ENCODE peak calls at places on chromosomes 2 and 18, in seven cellular contexts. X is K562, I is upper lobe of left lung, F is GM12878, O is HCT116, H is Panc1, K is HepG2. L is an unnamed sample.

GRCh38 chr2:63589148-63589972 is 597 bp downstream of the MDH1 start:
- ATAC-seq in H (peak; percentile 32), O (peak; percentile 37), X (peak; percentile 51), K (peak; percentile 47), I (peak; percentile 40), F (peak; percentile 12), L (peak; percentile 21)

GRCh38 chr2:231342111-231342711 is 53.3 kb upstream of the B3GNT7 start:
- ATAC-seq in O (no peak), F (no peak), I (peak; percentile 84), X (no peak), H (no peak), K (no peak), L (peak; percentile 62)

GRCh38 chr18:75752864-75753263 is 325.4 kb upstream of the SMIM21 start:
- ATAC-seq in F (no peak), X (no peak), K (no peak), H (no peak), O (no peak), I (no peak), L (no peak)

GRCh38 chr2:119746836-119747235 is 12.9 kb upstream of the PTPN4 start:
- ATAC-seq in X (no peak), F (no peak), K (no peak), O (peak; percentile 55), H (no peak), I (peak; percentile 50), L (peak; percentile 25)

GRCh38 chr2:45130758-45131157 is 121.5 kb upstream of the SIX2 start:
- ATAC-seq in F (no peak), O (no peak), K (no peak), X (no peak), I (peak; percentile 41), H (no peak), L (no peak)

GRCh38 chr2:150485114-150485870 is 2.2 kb downstream of the RND3 start:
- ATAC-seq in K (peak; percentile 86), O (peak; percentile 52), I (peak; percentile 43), H (peak; percentile 63), F (peak; percentile 64), X (no peak), L (peak; percentile 51)

GRCh38 chr2:174971868-174972781 is 33.1 kb downstream of the CHN1 start:
- ATAC-seq in F (no peak), K (no peak), O (peak; percentile 74), I (no peak), X (no peak), H (peak; percentile 83), L (no peak)

GRCh38 chr18:72910045-72910444 is 42.3 kb upstream of the NETO1 start:
- ATAC-seq in H (no peak), F (no peak), X (no peak), I (peak; percentile 64), O (no peak), K (no peak), L (no peak)

GRCh38 chr2:121334581-121335293 is 49.7 kb upstream of the TFCP2L1 start:
- ATAC-seq in F (peak; percentile 27), I (no peak), K (peak; percentile 88), O (no peak), H (peak; percentile 38), X (peak; percentile 7), L (no peak)

GRCh38 chr2:239291505-239292350 is 109.1 kb downstream of the HDAC4 start:
- ATAC-seq in H (no peak), K (no peak), O (no peak), I (no peak), F (no peak), X (no peak), L (no peak)

GRCh38 chr2:193520709-193521458 is 1326.2 kb upstream of the TMEFF2 start:
- ATAC-seq in O (no peak), F (peak; percentile 67), X (no peak), K (no peak), H (no peak), I (no peak), L (no peak)

GRCh38 chr2:42537493-42537892 is 30.9 kb upstream of the MTA3 start:
- ATAC-seq in O (no peak), I (no peak), K (no peak), H (no peak), F (no peak), X (no peak), L (no peak)

GRCh38 chr2:15154289-15154688 is 406.8 kb downstream of the NBAS start:
- ATAC-seq in O (no peak), X (no peak), K (peak; percentile 44), F (no peak), H (no peak), I (no peak), L (no peak)

GRCh38 chr2:170716851-170717598 is 1.9 kb downstream of the SP5 start:
- ATAC-seq in F (no peak), H (no peak), X (no peak), O (no peak), K (peak; percentile 28), I (peak; percentile 56), L (peak; percentile 55)

GRCh38 chr2:191691016-191691725 is 13.2 kb downstream of the NABP1 start:
- ATAC-seq in K (peak; percentile 76), I (peak; percentile 88), X (peak; percentile 73), F (peak; percentile 68), H (peak; percentile 76), O (peak; percentile 79), L (peak; percentile 63)

GRCh38 chr18:34608064-34608463 is 102.0 kb upstream of the DTNA start:
- ATAC-seq in F (no peak), K (no peak), I (no peak), X (no peak), O (no peak), H (no peak), L (no peak)

GRCh38 chr2:100940240-100940639 is 61.8 kb upstream of the RPL31 start:
- ATAC-seq in H (no peak), O (no peak), F (no peak), K (no peak), X (no peak), I (no peak), L (no peak)

GRCh38 chr2:142290931-142291330 is 160.1 kb upstream of the LRP1B start:
- ATAC-seq in K (no peak), O (no peak), I (no peak), X (no peak), H (no peak), F (no peak), L (no peak)

GRCh38 chr2:72975017-72975416 is 57.7 kb downstream of the EMX1 start:
- ATAC-seq in O (no peak), I (no peak), F (no peak), K (no peak), X (no peak), H (no peak), L (no peak)

GRCh38 chr18:12321331-12321730 is 13.3 kb downstream of the TUBB6 start:
- ATAC-seq in F (peak; percentile 96), X (peak; percentile 17), I (no peak), O (no peak), K (no peak), H (no peak), L (no peak)

GRCh38 chr2:217837001-217837491 is 165.7 kb downstream of the TNS1 start:
- ATAC-seq in K (peak; percentile 9), I (peak; percentile 75), F (no peak), O (peak; percentile 94), H (no peak), X (no peak), L (peak; percentile 78)

GRCh38 chr2:231670892-231671616 is 37.3 kb upstream of the PTMA start:
- ATAC-seq in O (no peak), X (peak; percentile 11), K (peak; percentile 22), H (no peak), F (peak; percentile 2), I (no peak), L (no peak)

DNA sequence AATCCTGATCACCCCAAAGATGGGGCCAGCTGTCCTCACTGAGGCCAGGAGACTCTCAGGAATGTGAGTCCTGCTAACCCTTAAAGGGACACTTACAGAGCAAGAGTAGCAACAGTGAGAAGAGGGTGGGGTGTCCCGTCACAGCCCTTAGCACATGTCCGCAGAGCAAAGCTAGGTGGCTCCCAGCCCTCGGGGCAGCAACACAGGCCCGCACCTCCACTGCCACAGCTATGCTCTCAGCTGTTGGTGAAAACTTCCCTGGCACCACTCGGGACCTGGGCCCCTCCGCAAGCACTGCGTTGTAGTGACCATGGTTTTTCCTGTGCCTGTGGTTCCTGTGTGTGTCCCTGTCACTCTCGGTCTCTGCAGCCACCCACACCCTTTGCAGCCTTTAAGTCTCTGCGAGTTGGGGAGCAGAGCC is 76.4 kb upstream of the UXS1 start:
- ATAC-seq in K (peak; percentile 12), O (peak; percentile 26), H (peak; percentile 37), F (no peak), X (peak; percentile 59), I (peak; percentile 38), L (no peak)
- H3K4me3 ChIP-seq in K (no peak overlapping the region), O (peak overlapping the region; percentile 47), H (peak overlapping the region; percentile 51), F (no peak overlapping the region), X (peak overlapping the region; percentile 21), I (peak overlapping the region; percentile 45), L (no peak overlapping the region)

DNA sequence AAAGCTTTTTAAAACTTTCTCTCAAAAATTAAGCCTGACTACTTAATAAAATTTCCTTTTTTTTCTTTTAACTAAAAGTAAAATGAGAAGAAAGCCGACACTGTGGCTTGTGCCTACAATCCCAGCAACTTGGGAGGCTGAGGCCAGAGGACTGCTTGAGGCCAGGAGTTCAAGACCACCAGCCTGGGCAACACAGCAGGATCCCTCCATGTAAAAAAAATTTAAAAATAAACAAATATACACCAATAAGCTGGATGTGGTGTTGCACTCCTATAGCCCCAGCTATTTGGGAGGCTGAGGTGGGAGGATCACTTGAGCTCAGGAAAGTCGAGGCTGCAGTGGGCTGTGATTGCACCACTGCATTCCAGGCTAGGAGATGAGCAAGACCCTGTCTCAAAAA is 37.4 kb downstream of the HNRNPLL start:
- ATAC-seq in X (no peak), F (no peak), O (no peak), H (no peak), I (no peak), K (no peak), L (no peak)
- TF ChIP-seq POLR2AphosphoS5 in X (no peak), F (no peak), O (no peak), H (no peak), I (no peak), K (no peak), L (no peak)

GRCh38 chr2:105836341-105836740 is 91.6 kb downstream of the NCK2 start:
- ATAC-seq in X (no peak), K (no peak), H (no peak), O (no peak), F (no peak), I (no peak), L (no peak)
- H3K9me3 ChIP-seq in X (peaks cover 3% of the 10 kb centered on the region), K (peaks cover 33% of the 10 kb centered on the region), H (peaks cover 16% of the 10 kb centered on the region), O (no peaks in the 10 kb centered on the region), F (peaks cover 23% of the 10 kb centered on the region), I (peaks cover 17% of the 10 kb centered on the region), L (no peaks in the 10 kb centered on the region)

DNA sequence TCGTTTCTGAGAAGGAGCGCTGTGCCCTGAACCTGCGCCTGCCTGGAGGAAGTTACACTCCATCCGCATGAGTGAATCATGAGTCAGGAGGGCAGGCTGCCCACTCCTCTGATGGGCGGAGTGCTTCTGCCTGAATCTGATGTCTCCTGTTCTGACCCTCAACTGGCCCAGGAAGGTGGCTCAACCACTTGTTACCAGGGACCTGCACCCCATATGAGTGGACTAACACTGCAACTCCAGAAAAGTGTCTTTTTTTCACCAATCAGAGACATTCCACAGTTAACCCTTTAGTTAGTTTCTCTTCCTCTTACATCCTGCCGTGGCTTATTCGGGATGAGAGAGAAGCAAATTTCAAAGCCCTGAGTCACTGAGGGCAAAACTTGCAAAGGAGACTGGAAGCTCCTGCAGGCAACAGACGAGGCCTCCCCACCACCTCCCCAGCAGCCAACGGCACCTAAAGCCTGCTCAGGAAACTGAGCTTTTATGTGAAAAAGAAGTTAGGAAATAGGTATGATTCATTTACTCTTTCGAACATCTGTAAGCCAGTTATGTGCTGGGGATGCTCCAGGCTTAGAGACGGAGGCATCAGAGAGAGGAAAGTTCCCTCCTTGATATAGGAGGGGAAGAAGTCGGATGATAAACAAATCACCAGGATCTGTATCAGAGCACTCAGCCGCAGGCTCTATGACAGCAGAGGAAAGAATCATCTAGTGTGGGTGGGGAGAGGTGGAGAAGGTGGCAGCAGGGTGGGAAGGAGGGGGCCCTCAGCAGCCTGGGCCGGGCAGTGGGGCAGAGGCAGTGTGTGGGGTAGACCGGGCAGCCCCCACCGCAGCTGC is 31.0 kb downstream of the MBP start:
- ATAC-seq in O (peak; percentile 87), H (peak; percentile 91), K (no peak), F (peak; percentile 86), X (no peak), I (peak; percentile 84), L (peak; percentile 85)
- H3K4me3 ChIP-seq in O (peak overlapping the region; percentile 56), H (peak overlapping the region; percentile 6), K (no peak overlapping the region), F (peak overlapping the region; percentile 56), X (no peak overlapping the region), I (no peak overlapping the region), L (no peak overlapping the region)

L was measured in gastroesophageal sphincter.